ENCODE peak calls at places on chromosomes 1 and 21, in four cellular contexts. One of them, this sample, is unnamed.
A peak's percentile ranks its signal among the peaks of the same experiment; 100 is the strongest.

GRCh38 chr1:198157847-198158765 is 1.3 kb downstream of the NEK7 start:
- DNase-seq in cardiac muscle cell: peak; percentile 45
- DNase-seq in sigmoid colon: no peak
- DNase-seq in upper lobe of right lung: no peak
- DNase-seq in this sample: no peak

GRCh38 chr21:42195378-42196031 is 23.4 kb upstream of the ABCG1 start:
- DNase-seq in cardiac muscle cell: peak; percentile 90
- DNase-seq in sigmoid colon: no peak
- DNase-seq in upper lobe of right lung: peak; percentile 82
- DNase-seq in this sample: peak; percentile 24

GRCh38 chr1:84997667-84998600 is 1.0 kb upstream of the MCOLN2 start:
- DNase-seq in cardiac muscle cell: no peak
- DNase-seq in upper lobe of right lung: no peak
- DNase-seq in sigmoid colon: no peak
- DNase-seq in this sample: peak; percentile 5

GRCh38 chr1:47996406-47997226 is 569 bp downstream of the TRABD2B start:
- DNase-seq in cardiac muscle cell: peak; percentile 30
- DNase-seq in sigmoid colon: no peak
- DNase-seq in upper lobe of right lung: no peak
- DNase-seq in this sample: peak; percentile 15

GRCh38 chr1:16262067-16262466 is 25.1 kb upstream of the CPLANE2 start:
- DNase-seq in sigmoid colon: no peak
- DNase-seq in cardiac muscle cell: no peak
- DNase-seq in upper lobe of right lung: no peak
- DNase-seq in this sample: no peak

GRCh38 chr1:69686367-69686984 is 118.8 kb downstream of the LRRC7 start:
- DNase-seq in upper lobe of right lung: no peak
- DNase-seq in cardiac muscle cell: no peak
- DNase-seq in sigmoid colon: no peak
- DNase-seq in this sample: no peak

GRCh38 chr1:22347854-22348760 is 103.5 kb upstream of the ZBTB40 start:
- DNase-seq in sigmoid colon: no peak
- DNase-seq in cardiac muscle cell: no peak
- DNase-seq in upper lobe of right lung: no peak
- DNase-seq in this sample: no peak

GRCh38 chr1:19392221-19392620 is 80.1 kb downstream of the SLC66A1 start:
- DNase-seq in sigmoid colon: no peak
- DNase-seq in upper lobe of right lung: no peak
- DNase-seq in cardiac muscle cell: no peak
- DNase-seq in this sample: no peak

GRCh38 chr1:233518344-233518743 is 95.6 kb upstream of the KCNK1 start:
- DNase-seq in cardiac muscle cell: peak; percentile 11
- DNase-seq in upper lobe of right lung: no peak
- DNase-seq in sigmoid colon: no peak
- DNase-seq in this sample: peak; percentile 51

GRCh38 chr1:163922743-163923186 is 601.0 kb downstream of the NUF2 start:
- DNase-seq in upper lobe of right lung: no peak
- DNase-seq in cardiac muscle cell: no peak
- DNase-seq in sigmoid colon: no peak
- DNase-seq in this sample: no peak

GRCh38 chr1:44072204-44072603 is 40.9 kb upstream of the SLC6A9 start:
- DNase-seq in cardiac muscle cell: peak; percentile 95
- DNase-seq in upper lobe of right lung: no peak
- DNase-seq in sigmoid colon: no peak
- DNase-seq in this sample: no peak

GRCh38 chr1:238982736-238983135 is 403.6 kb upstream of the CHRM3 start:
- DNase-seq in sigmoid colon: no peak
- DNase-seq in cardiac muscle cell: no peak
- DNase-seq in upper lobe of right lung: no peak
- DNase-seq in this sample: no peak

GRCh38 chr1:245566952-245567351 is 412.2 kb downstream of the KIF26B start:
- DNase-seq in cardiac muscle cell: no peak
- DNase-seq in upper lobe of right lung: no peak
- DNase-seq in sigmoid colon: no peak
- DNase-seq in this sample: no peak

GRCh38 chr1:170494369-170494768 is 37.6 kb upstream of the GORAB start:
- DNase-seq in sigmoid colon: no peak
- DNase-seq in upper lobe of right lung: no peak
- DNase-seq in cardiac muscle cell: peak; percentile 90
- DNase-seq in this sample: no peak

GRCh38 chr1:170495006-170495405 is 37.0 kb upstream of the GORAB start:
- DNase-seq in sigmoid colon: no peak
- DNase-seq in upper lobe of right lung: no peak
- DNase-seq in cardiac muscle cell: peak; percentile 41
- DNase-seq in this sample: no peak

GRCh38 chr1:170503691-170504090 is 28.3 kb upstream of the GORAB start:
- DNase-seq in sigmoid colon: no peak
- DNase-seq in cardiac muscle cell: no peak
- DNase-seq in upper lobe of right lung: no peak
- DNase-seq in this sample: no peak

DNA sequence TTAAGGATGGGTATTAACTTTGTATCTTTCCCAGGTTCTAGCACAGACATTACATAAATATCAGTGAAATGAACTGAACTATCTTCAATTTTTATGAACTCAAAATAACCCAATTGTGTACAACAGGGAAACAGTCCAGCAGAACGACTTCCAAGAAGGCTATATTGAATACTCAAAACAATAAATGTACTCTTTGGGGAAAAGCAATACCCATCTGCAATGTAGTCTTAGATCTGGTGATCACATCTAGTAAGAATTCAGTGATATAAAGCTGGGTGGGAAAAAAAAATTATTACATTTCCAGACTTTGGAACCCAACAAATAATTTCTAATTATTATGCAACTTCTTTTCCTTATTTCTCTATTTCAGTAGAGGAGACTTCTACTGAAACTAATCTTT is 33.1 kb upstream of the GORAB start:
- DNase-seq in upper lobe of right lung: no peak
- DNase-seq in cardiac muscle cell: no peak
- DNase-seq in sigmoid colon: no peak
- DNase-seq in this sample: no peak
- TF ChIP-seq CTCF in upper lobe of right lung: no peak
- TF ChIP-seq CTCF in cardiac muscle cell: no peak
- TF ChIP-seq CTCF in sigmoid colon: no peak
- TF ChIP-seq CTCF in this sample: no peak

GRCh38 chr1:20661235-20662109 is at the start of gene DDOST:
- DNase-seq in cardiac muscle cell: peak; percentile 98
- DNase-seq in upper lobe of right lung: peak; percentile 99
- DNase-seq in sigmoid colon: peak; percentile 98
- DNase-seq in this sample: peak; percentile 97
- H3K4me3 ChIP-seq in cardiac muscle cell: peak within 1 kb of the TSS; percentile 83
- H3K4me3 ChIP-seq in upper lobe of right lung: peak within 1 kb of the TSS; percentile 99
- H3K4me3 ChIP-seq in sigmoid colon: peak within 1 kb of the TSS; percentile 73
- H3K4me3 ChIP-seq in this sample: peak within 1 kb of the TSS; percentile 95

GRCh38 chr1:168091063-168091462 is 45.7 kb downstream of the GPR161 start:
- DNase-seq in cardiac muscle cell: no peak
- DNase-seq in sigmoid colon: no peak
- DNase-seq in upper lobe of right lung: no peak
- DNase-seq in this sample: no peak
- TF ChIP-seq CTCF in cardiac muscle cell: no peak
- TF ChIP-seq CTCF in sigmoid colon: no peak
- TF ChIP-seq CTCF in upper lobe of right lung: no peak
- TF ChIP-seq CTCF in this sample: no peak

GRCh38 chr1:51304360-51304759 is 26.0 kb downstream of the TTC39A start:
- DNase-seq in sigmoid colon: peak; percentile 28
- DNase-seq in cardiac muscle cell: no peak
- DNase-seq in upper lobe of right lung: no peak
- DNase-seq in this sample: no peak

GRCh38 chr1:51303751-51304196 is 26.6 kb downstream of the TTC39A start:
- DNase-seq in cardiac muscle cell: peak; percentile 83
- DNase-seq in upper lobe of right lung: no peak
- DNase-seq in sigmoid colon: peak; percentile 45
- DNase-seq in this sample: no peak

GRCh38 chr1:51302746-51303145 is 27.6 kb downstream of the TTC39A start:
- DNase-seq in cardiac muscle cell: no peak
- DNase-seq in sigmoid colon: no peak
- DNase-seq in upper lobe of right lung: no peak
- DNase-seq in this sample: no peak

GRCh38 chr1:51302270-51302669 is 28.1 kb downstream of the TTC39A start:
- DNase-seq in cardiac muscle cell: no peak
- DNase-seq in sigmoid colon: no peak
- DNase-seq in upper lobe of right lung: peak; percentile 50
- DNase-seq in this sample: no peak

DNA sequence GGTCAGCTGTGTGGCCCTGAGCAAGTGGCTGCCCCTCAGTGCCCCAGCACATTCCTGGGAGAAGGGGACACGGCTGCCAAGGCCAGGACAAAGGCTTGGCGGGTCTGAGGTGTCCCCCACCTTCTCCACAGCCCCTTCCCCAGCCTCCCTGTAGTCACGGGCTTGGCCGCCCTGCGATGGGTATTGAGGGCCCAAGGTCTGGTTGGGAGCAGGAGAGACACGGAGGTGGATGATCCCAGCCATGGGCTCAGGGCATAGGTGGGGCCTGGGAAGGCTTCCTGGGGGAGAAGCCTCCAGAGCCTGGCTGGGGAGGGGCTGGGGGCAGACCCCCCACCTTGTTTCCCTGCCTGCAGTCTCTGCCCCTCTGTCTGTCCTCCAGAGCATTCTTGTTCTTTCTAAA is 27.0 kb downstream of the TTC39A start:
- DNase-seq in sigmoid colon: peak; percentile 55
- DNase-seq in cardiac muscle cell: no peak
- DNase-seq in upper lobe of right lung: peak; percentile 62
- DNase-seq in this sample: no peak
- H3K4me3 ChIP-seq in sigmoid colon: no peak overlapping the region
- H3K4me3 ChIP-seq in cardiac muscle cell: no peak overlapping the region
- H3K4me3 ChIP-seq in upper lobe of right lung: no peak overlapping the region
- H3K4me3 ChIP-seq in this sample: no peak overlapping the region

DNA sequence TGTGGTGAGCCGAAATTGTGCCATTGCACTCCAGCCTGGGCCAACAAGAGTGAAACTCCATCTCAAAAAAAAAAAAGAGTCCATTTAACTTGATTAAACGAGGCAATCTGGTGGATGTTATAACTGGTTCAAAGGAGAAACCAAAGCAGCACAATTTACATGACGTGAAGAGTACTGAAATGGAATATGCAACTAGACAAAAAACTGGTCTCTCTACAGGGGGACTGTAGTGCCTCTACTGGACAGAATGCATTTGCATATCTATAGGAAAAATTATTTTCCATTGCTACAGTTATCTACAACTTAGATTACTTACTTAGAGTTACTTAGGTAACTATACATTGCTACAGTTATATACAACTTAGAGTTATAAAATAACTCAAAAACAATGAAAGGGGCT is 2.7 kb upstream of the CAPN2 start:
- DNase-seq in upper lobe of right lung: no peak
- DNase-seq in cardiac muscle cell: peak; percentile 62
- DNase-seq in sigmoid colon: no peak
- DNase-seq in this sample: no peak
- TF ChIP-seq CTCF in upper lobe of right lung: peak; percentile 28
- TF ChIP-seq CTCF in cardiac muscle cell: peak; percentile 56
- TF ChIP-seq CTCF in sigmoid colon: no peak
- TF ChIP-seq CTCF in this sample: no peak

GRCh38 chr1:227155004-227155403 is 163.3 kb downstream of the CDC42BPA start:
- DNase-seq in upper lobe of right lung: no peak
- DNase-seq in sigmoid colon: no peak
- DNase-seq in cardiac muscle cell: no peak
- DNase-seq in this sample: no peak

GRCh38 chr1:227152525-227152924 is 165.8 kb downstream of the CDC42BPA start:
- DNase-seq in upper lobe of right lung: no peak
- DNase-seq in sigmoid colon: no peak
- DNase-seq in cardiac muscle cell: no peak
- DNase-seq in this sample: no peak

GRCh38 chr1:227161470-227161869 is 156.8 kb downstream of the CDC42BPA start:
- DNase-seq in sigmoid colon: no peak
- DNase-seq in cardiac muscle cell: no peak
- DNase-seq in upper lobe of right lung: no peak
- DNase-seq in this sample: no peak

DNA sequence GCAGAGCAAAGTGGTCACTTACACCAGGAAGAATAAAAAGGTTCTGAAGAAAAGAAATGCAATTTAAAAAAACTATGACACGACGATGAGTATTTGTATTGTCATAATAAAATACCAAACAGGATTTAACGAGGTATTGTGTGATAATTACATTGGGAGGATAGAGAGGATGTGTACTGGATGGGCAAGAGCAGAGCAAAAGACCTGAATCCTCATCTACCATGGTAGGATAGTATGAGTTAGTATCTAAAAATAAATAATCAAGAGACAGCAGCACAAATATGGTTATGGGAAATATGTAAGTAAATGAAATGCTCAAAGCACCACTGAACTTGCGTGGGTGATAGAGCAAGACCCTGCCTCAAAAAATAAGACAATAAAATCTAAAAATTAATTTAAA is 162.6 kb downstream of the CDC42BPA start:
- DNase-seq in upper lobe of right lung: no peak
- DNase-seq in sigmoid colon: no peak
- DNase-seq in cardiac muscle cell: no peak
- DNase-seq in this sample: no peak
- H3K4me3 ChIP-seq in upper lobe of right lung: no peak overlapping the region
- H3K4me3 ChIP-seq in sigmoid colon: no peak overlapping the region
- H3K4me3 ChIP-seq in cardiac muscle cell: no peak overlapping the region
- H3K4me3 ChIP-seq in this sample: no peak overlapping the region

GRCh38 chr1:207908112-207908734 is 2.7 kb downstream of the CD34 start:
- DNase-seq in sigmoid colon: peak; percentile 82
- DNase-seq in upper lobe of right lung: no peak
- DNase-seq in cardiac muscle cell: peak; percentile 24
- DNase-seq in this sample: peak; percentile 17
- TF ChIP-seq CTCF in sigmoid colon: no peak
- TF ChIP-seq CTCF in upper lobe of right lung: no peak
- TF ChIP-seq CTCF in cardiac muscle cell: no peak
- TF ChIP-seq CTCF in this sample: no peak

GRCh38 chr1:110787328-110788071 is 85.4 kb upstream of the CD53 start:
- DNase-seq in upper lobe of right lung: no peak
- DNase-seq in cardiac muscle cell: no peak
- DNase-seq in sigmoid colon: no peak
- DNase-seq in this sample: no peak
- H3K4me3 ChIP-seq in upper lobe of right lung: no peak overlapping the region
- H3K4me3 ChIP-seq in cardiac muscle cell: no peak overlapping the region
- H3K4me3 ChIP-seq in sigmoid colon: no peak overlapping the region
- H3K4me3 ChIP-seq in this sample: no peak overlapping the region